ENCODE peak calls at places on chromosomes 1 and 21, in nine cellular contexts. P is mesendoderm; K is endothelial cell of umbilical vein; X is AG04450; W is IMR-90; I is OCI-LY7; V is cardiac muscle cell; Z is astrocyte; Y is CD4-positive, CD25-positive, alpha-beta regulatory T cell. S is an unnamed sample.

GRCh38 chr1:201377611-201378092 is at the start of gene TNNT2:
- DNase-seq in I (no peak), K (no peak), Z (no peak), Y (no peak), V (peak; percentile 96), W (peak; percentile 28), X (no peak), P (peak; percentile 47), S (no peak)

GRCh38 chr1:238895911-238896310 is 490.5 kb upstream of the CHRM3 start:
- DNase-seq in V (no peak), Z (peak; percentile 44), I (no peak), W (no peak), K (no peak), X (no peak), P (no peak), Y (no peak), S (no peak)

GRCh38 chr21:34912022-34912933 is 136.8 kb downstream of the RUNX1 start:
- DNase-seq in Z (no peak), I (no peak), X (no peak), Y (no peak), P (peak; percentile 57), K (no peak), W (no peak), V (no peak), S (no peak)

GRCh38 chr21:41956926-41957729 is 3.3 kb upstream of the C2CD2 start:
- DNase-seq in Y (no peak), Z (peak; percentile 79), V (peak; percentile 31), K (peak; percentile 35), W (peak; percentile 93), X (peak; percentile 50), I (no peak), P (peak; percentile 36), S (peak; percentile 38)

GRCh38 chr1:83086346-83086745 is 912.6 kb downstream of the TTLL7 start:
- DNase-seq in X (no peak), V (no peak), I (no peak), K (peak; percentile 28), W (no peak), P (no peak), Y (no peak), Z (no peak), S (no peak)

GRCh38 chr1:19203440-19203839 is 6.6 kb downstream of the UBR4 start:
- DNase-seq in Y (no peak), V (no peak), I (no peak), W (peak; percentile 85), K (peak; percentile 53), Z (peak; percentile 87), P (no peak), X (no peak), S (no peak)

GRCh38 chr1:118928739-118929554 is 59.2 kb downstream of the TBX15 start:
- DNase-seq in X (no peak), W (peak; percentile 28), K (peak; percentile 11), I (peak; percentile 45), Z (peak; percentile 9), V (peak; percentile 72), P (peak; percentile 67), Y (no peak), S (peak; percentile 52)

GRCh38 chr21:41536076-41536826 is 28.3 kb upstream of the TMPRSS2 start:
- DNase-seq in X (no peak), Z (no peak), V (no peak), I (no peak), W (no peak), P (no peak), K (no peak), Y (no peak), S (no peak)

GRCh38 chr1:228918335-228918734 is 183.1 kb downstream of the RHOU start:
- DNase-seq in I (no peak), V (peak; percentile 55), X (no peak), Y (no peak), Z (no peak), P (peak; percentile 66), W (no peak), K (no peak), S (no peak)

GRCh38 chr1:232555581-232556189 is 74.2 kb downstream of the SIPA1L2 start:
- DNase-seq in V (peak; percentile 87), Z (no peak), W (peak; percentile 67), Y (no peak), P (peak; percentile 67), K (no peak), I (no peak), X (no peak), S (no peak)

GRCh38 chr21:26117324-26117971 is 53.1 kb downstream of the APP start:
- DNase-seq in X (no peak), Z (no peak), K (no peak), I (no peak), P (no peak), W (no peak), V (no peak), Y (no peak), S (no peak)

GRCh38 chr1:69499203-69499803 is 68.4 kb upstream of the LRRC7 start:
- DNase-seq in W (no peak), V (no peak), K (no peak), Z (peak; percentile 22), P (no peak), Y (no peak), X (no peak), I (no peak), S (no peak)

GRCh38 chr1:59605184-59605583 is 209.6 kb upstream of the HOOK1 start:
- DNase-seq in X (no peak), Z (no peak), V (no peak), Y (no peak), P (no peak), W (no peak), K (no peak), I (no peak), S (no peak)

GRCh38 chr1:59605761-59606160 is 209.0 kb upstream of the HOOK1 start:
- DNase-seq in X (peak; percentile 26), Z (peak; percentile 46), W (peak; percentile 78), I (no peak), K (no peak), P (no peak), V (no peak), Y (no peak), S (no peak)

GRCh38 chr1:59604191-59604590 is 210.6 kb upstream of the HOOK1 start:
- DNase-seq in V (no peak), Y (no peak), K (no peak), X (no peak), P (no peak), I (no peak), W (peak; percentile 37), Z (peak; percentile 25), S (no peak)

DNA sequence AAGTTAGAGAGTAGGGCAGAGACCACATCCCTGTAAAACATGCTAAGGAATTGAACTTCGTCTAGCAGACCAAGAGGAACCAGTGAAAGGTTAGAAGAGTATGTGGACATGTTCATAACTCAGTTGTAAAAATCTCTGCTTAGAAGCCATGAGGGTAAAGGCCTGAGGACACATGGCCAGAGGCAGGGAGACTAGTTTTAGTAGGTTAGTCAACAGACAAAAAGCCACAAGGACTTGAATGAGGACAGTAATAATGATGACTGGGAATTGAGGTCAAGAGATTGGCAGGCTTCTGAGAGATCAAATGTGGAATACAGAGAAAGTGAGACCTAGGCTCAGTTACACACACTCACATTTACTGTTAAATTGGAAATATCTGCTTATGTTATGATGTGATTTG is 205.5 kb upstream of the HOOK1 start:
- DNase-seq in Z (no peak), X (no peak), V (no peak), Y (no peak), I (no peak), K (no peak), P (no peak), W (no peak), S (no peak)
- H3K27ac ChIP-seq in Z (no peak overlapping the region), X (no peak overlapping the region), V (no peak overlapping the region), Y (no peak overlapping the region), I (no peak overlapping the region), K (no peak overlapping the region), P (no peak overlapping the region), W (no peak overlapping the region), S (no peak overlapping the region)

GRCh38 chr1:207494171-207494570 is 1.8 kb upstream of the CR1 start:
- DNase-seq in X (no peak), I (no peak), K (no peak), Y (no peak), W (no peak), V (no peak), P (no peak), Z (no peak), S (no peak)

GRCh38 chr1:207499573-207499972 is 3.6 kb downstream of the CR1 start:
- DNase-seq in K (peak; percentile 72), I (peak; percentile 77), P (peak; percentile 65), Z (peak; percentile 20), Y (peak; percentile 34), V (peak; percentile 70), X (peak; percentile 10), W (peak; percentile 59), S (peak; percentile 78)

GRCh38 chr1:207500306-207500705 is 4.3 kb downstream of the CR1 start:
- DNase-seq in P (no peak), Y (no peak), Z (no peak), X (no peak), W (no peak), V (no peak), I (no peak), K (no peak), S (no peak)

GRCh38 chr1:207495816-207496792 is at the start of gene CR1:
- DNase-seq in W (no peak), V (peak; percentile 35), K (no peak), I (peak; percentile 6), P (peak; percentile 28), Y (no peak), X (no peak), Z (peak; percentile 3), S (no peak)

DNA sequence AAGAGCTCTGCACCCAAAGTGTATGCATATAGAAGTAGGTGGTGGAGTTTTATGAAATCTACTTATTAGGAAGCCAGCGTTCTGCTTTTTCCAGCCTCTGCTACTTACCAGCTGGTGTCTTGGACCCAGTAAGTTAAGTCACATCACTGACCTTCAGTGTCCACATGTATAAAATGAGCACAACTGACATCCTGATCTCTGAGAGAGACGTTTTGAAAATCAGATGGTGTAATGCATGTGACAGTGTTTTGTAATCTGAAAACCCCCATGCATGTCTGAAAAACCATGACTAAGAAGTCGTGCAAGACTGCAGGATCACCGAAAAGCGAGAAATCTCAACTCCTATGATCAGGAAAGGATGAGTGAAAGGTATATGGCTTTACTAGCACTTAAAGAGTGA is 2.0 kb downstream of the CR1 start:
- DNase-seq in Y (no peak), K (no peak), Z (no peak), X (no peak), W (no peak), I (no peak), P (no peak), V (no peak), S (no peak)
- H3K27ac ChIP-seq in Y (no peak overlapping the region), K (no peak overlapping the region), Z (no peak overlapping the region), X (no peak overlapping the region), W (no peak overlapping the region), I (no peak overlapping the region), P (no peak overlapping the region), V (no peak overlapping the region), S (no peak overlapping the region)

DNA sequence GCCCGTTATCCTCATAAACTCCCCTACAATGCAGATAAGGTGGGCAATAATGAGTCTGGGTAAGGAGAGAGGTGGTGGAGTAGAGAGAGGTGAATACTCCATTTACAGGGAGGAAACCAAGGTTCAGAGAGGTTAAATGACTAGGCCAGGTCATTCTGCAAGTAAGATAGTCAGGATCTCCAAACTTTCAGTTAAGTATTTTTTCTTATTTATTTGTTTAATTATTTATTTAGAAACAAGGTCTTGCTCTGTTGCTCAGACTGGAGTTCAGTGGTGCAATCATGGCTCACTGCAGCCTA is 26.0 kb downstream of the PAFAH2 start:
- DNase-seq in X (no peak), V (no peak), P (no peak), K (no peak), Z (no peak), I (no peak), Y (no peak), W (no peak), S (no peak)
- H3K27ac ChIP-seq in X (no peak overlapping the region), V (no peak overlapping the region), P (no peak overlapping the region), K (no peak overlapping the region), Z (no peak overlapping the region), I (peak overlapping the region; percentile 71), Y (peak overlapping the region; percentile 70), W (no peak overlapping the region), S (no peak overlapping the region)

GRCh38 chr1:209411491-209411929 is 172.0 kb upstream of the CAMK1G start:
- DNase-seq in X (no peak), Z (peak; percentile 54), V (no peak), W (peak; percentile 41), I (no peak), K (no peak), Y (no peak), P (no peak), S (no peak)
- H3K27ac ChIP-seq in X (no peak overlapping the region), Z (peak overlapping the region; percentile 13), V (no peak overlapping the region), W (peak overlapping the region; percentile 39), I (no peak overlapping the region), K (no peak overlapping the region), Y (no peak overlapping the region), P (no peak overlapping the region), S (no peak overlapping the region)

S was measured in A673.